ENCODE peak calls at places on chromosomes 3 and 15, in seven cellular contexts. One of them, this sample, is unnamed.
A peak's percentile ranks its signal among the peaks of the same experiment; 100 is the strongest.

GRCh38 chr3:167008765-167009164 is 371.3 kb downstream of the ZBBX start:
- DNase-seq in astrocyte: no peak
- DNase-seq in CD8-positive, alpha-beta memory T cell: no peak
- DNase-seq in HCT116: no peak
- DNase-seq in K562: no peak
- DNase-seq in HepG2: no peak
- DNase-seq in stomach: no peak
- DNase-seq in this sample: no peak

GRCh38 chr3:57983734-57984518 is 24.3 kb upstream of the FLNB start:
- DNase-seq in HepG2: peak; percentile 88
- DNase-seq in stomach: peak; percentile 58
- DNase-seq in CD8-positive, alpha-beta memory T cell: peak; percentile 52
- DNase-seq in HCT116: no peak
- DNase-seq in astrocyte: peak; percentile 86
- DNase-seq in K562: no peak
- DNase-seq in this sample: peak; percentile 30

GRCh38 chr3:174193559-174193958 is 665.6 kb upstream of the NAALADL2 start:
- DNase-seq in K562: no peak
- DNase-seq in HCT116: no peak
- DNase-seq in stomach: no peak
- DNase-seq in HepG2: no peak
- DNase-seq in astrocyte: no peak
- DNase-seq in CD8-positive, alpha-beta memory T cell: no peak
- DNase-seq in this sample: no peak

GRCh38 chr15:32112101-32112500 is 81.8 kb downstream of the CHRNA7 start:
- DNase-seq in CD8-positive, alpha-beta memory T cell: no peak
- DNase-seq in K562: no peak
- DNase-seq in stomach: no peak
- DNase-seq in HepG2: no peak
- DNase-seq in astrocyte: no peak
- DNase-seq in HCT116: no peak
- DNase-seq in this sample: no peak

GRCh38 chr3:177681852-177682251 is 484.6 kb upstream of the TBL1XR1 start:
- DNase-seq in K562: no peak
- DNase-seq in HCT116: no peak
- DNase-seq in CD8-positive, alpha-beta memory T cell: no peak
- DNase-seq in stomach: no peak
- DNase-seq in astrocyte: no peak
- DNase-seq in HepG2: no peak
- DNase-seq in this sample: no peak

GRCh38 chr15:25469377-25469776 is 30.6 kb upstream of the UBE3A start:
- DNase-seq in HepG2: no peak
- DNase-seq in astrocyte: no peak
- DNase-seq in stomach: no peak
- DNase-seq in HCT116: no peak
- DNase-seq in CD8-positive, alpha-beta memory T cell: no peak
- DNase-seq in K562: no peak
- DNase-seq in this sample: no peak

GRCh38 chr3:132974086-132974485 is 64.1 kb upstream of the TMEM108 start:
- DNase-seq in HCT116: no peak
- DNase-seq in K562: no peak
- DNase-seq in stomach: no peak
- DNase-seq in astrocyte: no peak
- DNase-seq in CD8-positive, alpha-beta memory T cell: no peak
- DNase-seq in HepG2: no peak
- DNase-seq in this sample: no peak

GRCh38 chr3:20811631-20812030 is 625.6 kb upstream of the SGO1 start:
- DNase-seq in astrocyte: no peak
- DNase-seq in HepG2: no peak
- DNase-seq in HCT116: no peak
- DNase-seq in K562: no peak
- DNase-seq in stomach: no peak
- DNase-seq in CD8-positive, alpha-beta memory T cell: no peak
- DNase-seq in this sample: no peak

GRCh38 chr15:90004671-90005070 is 3.5 kb downstream of the ZNF710 start:
- DNase-seq in K562: no peak
- DNase-seq in astrocyte: peak; percentile 96
- DNase-seq in CD8-positive, alpha-beta memory T cell: no peak
- DNase-seq in HepG2: peak; percentile 71
- DNase-seq in stomach: no peak
- DNase-seq in HCT116: no peak
- DNase-seq in this sample: no peak

GRCh38 chr3:140258222-140258724 is 323.3 kb downstream of the CLSTN2 start:
- DNase-seq in astrocyte: no peak
- DNase-seq in stomach: no peak
- DNase-seq in CD8-positive, alpha-beta memory T cell: no peak
- DNase-seq in HCT116: no peak
- DNase-seq in HepG2: no peak
- DNase-seq in K562: no peak
- DNase-seq in this sample: no peak

GRCh38 chr3:11438636-11439035 is 166.4 kb downstream of the ATG7 start:
- DNase-seq in HepG2: no peak
- DNase-seq in stomach: no peak
- DNase-seq in CD8-positive, alpha-beta memory T cell: no peak
- DNase-seq in K562: no peak
- DNase-seq in astrocyte: no peak
- DNase-seq in HCT116: no peak
- DNase-seq in this sample: no peak

GRCh38 chr3:14544282-14545250 is 4.4 kb upstream of the GRIP2 start:
- DNase-seq in HCT116: no peak
- DNase-seq in HepG2: no peak
- DNase-seq in stomach: no peak
- DNase-seq in CD8-positive, alpha-beta memory T cell: no peak
- DNase-seq in astrocyte: no peak
- DNase-seq in K562: no peak
- DNase-seq in this sample: no peak

GRCh38 chr15:68279779-68280745 is 2.5 kb downstream of the FEM1B start:
- DNase-seq in HepG2: no peak
- DNase-seq in stomach: no peak
- DNase-seq in CD8-positive, alpha-beta memory T cell: no peak
- DNase-seq in astrocyte: no peak
- DNase-seq in K562: no peak
- DNase-seq in HCT116: no peak
- DNase-seq in this sample: no peak

GRCh38 chr3:41482134-41482533 is 282.8 kb downstream of the CTNNB1 start:
- DNase-seq in HCT116: no peak
- DNase-seq in HepG2: no peak
- DNase-seq in stomach: no peak
- DNase-seq in CD8-positive, alpha-beta memory T cell: no peak
- DNase-seq in K562: no peak
- DNase-seq in astrocyte: no peak
- DNase-seq in this sample: no peak

DNA sequence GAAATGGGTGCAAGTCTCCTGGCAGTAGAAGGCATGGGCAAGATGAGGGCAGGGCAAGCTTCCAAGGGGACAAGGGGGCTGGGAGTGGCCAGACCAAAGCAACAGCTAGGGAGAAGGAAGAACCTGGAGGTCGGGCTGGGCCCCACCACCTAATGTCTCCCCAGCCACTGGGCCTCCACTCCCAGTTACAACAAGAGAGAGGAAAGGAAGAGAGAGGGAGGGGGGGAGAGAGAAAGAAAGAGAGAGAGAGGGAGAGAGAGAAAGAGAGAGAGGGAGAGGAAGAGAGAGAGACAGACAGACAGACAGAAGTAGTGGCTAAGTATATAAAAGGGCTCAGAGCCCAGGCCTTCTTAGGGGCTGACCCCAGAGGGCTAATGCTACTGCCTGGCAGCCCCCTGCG is 6.9 kb downstream of the DUSP7 start:
- DNase-seq in astrocyte: no peak
- DNase-seq in CD8-positive, alpha-beta memory T cell: no peak
- DNase-seq in K562: no peak
- DNase-seq in stomach: no peak
- DNase-seq in HepG2: no peak
- DNase-seq in HCT116: no peak
- DNase-seq in this sample: no peak
- H3K4me1 ChIP-seq in astrocyte: peaks cover 63% of the 10 kb centered on the region
- H3K4me1 ChIP-seq in CD8-positive, alpha-beta memory T cell: peaks cover 69% of the 10 kb centered on the region
- H3K4me1 ChIP-seq in K562: peaks cover 51% of the 10 kb centered on the region
- H3K4me1 ChIP-seq in stomach: peaks cover 60% of the 10 kb centered on the region
- H3K4me1 ChIP-seq in HepG2: peaks cover 56% of the 10 kb centered on the region
- H3K4me1 ChIP-seq in HCT116: peaks cover 64% of the 10 kb centered on the region
- H3K4me1 ChIP-seq in this sample: peaks cover 71% of the 10 kb centered on the region

DNA sequence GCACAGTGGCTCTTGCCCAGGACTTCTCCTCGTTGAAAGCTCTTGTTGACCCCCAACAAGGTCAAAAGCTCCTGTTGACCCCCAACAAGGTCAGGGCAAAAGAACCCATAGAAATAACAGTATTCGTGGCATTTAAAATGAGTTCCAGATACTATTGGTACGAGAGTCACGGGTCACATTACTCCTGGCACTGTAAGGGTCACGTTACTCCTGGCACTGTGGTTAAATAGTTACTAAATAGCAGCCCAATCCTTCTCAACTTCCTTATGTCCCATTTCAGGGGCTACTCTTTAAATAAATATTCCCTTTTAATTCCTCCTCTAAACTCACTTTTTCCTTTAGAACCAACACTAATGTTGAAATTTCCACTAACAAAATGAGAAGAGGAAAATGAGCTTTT is 18.2 kb upstream of the ADCY5 start:
- DNase-seq in K562: no peak
- DNase-seq in astrocyte: no peak
- DNase-seq in HepG2: no peak
- DNase-seq in CD8-positive, alpha-beta memory T cell: no peak
- DNase-seq in HCT116: no peak
- DNase-seq in stomach: no peak
- DNase-seq in this sample: no peak
- H3K27me3 ChIP-seq in K562: peaks cover 3% of the 10 kb centered on the region
- H3K27me3 ChIP-seq in astrocyte: peaks cover 28% of the 10 kb centered on the region
- H3K27me3 ChIP-seq in HepG2: no peaks in the 10 kb centered on the region
- H3K27me3 ChIP-seq in CD8-positive, alpha-beta memory T cell: no peaks in the 10 kb centered on the region
- H3K27me3 ChIP-seq in HCT116: peaks cover 9% of the 10 kb centered on the region
- H3K27me3 ChIP-seq in stomach: peaks cover 4% of the 10 kb centered on the region
- H3K27me3 ChIP-seq in this sample: no peaks in the 10 kb centered on the region

GRCh38 chr15:95929232-95929846 is 401.2 kb upstream of the NR2F2 start:
- DNase-seq in HCT116: no peak
- DNase-seq in CD8-positive, alpha-beta memory T cell: no peak
- DNase-seq in K562: peak; percentile 87
- DNase-seq in astrocyte: peak; percentile 52
- DNase-seq in HepG2: no peak
- DNase-seq in stomach: no peak
- DNase-seq in this sample: no peak
- H3K4me1 ChIP-seq in HCT116: peaks cover 11% of the 10 kb centered on the region
- H3K4me1 ChIP-seq in CD8-positive, alpha-beta memory T cell: no peaks in the 10 kb centered on the region
- H3K4me1 ChIP-seq in K562: no peaks in the 10 kb centered on the region
- H3K4me1 ChIP-seq in astrocyte: no peaks in the 10 kb centered on the region
- H3K4me1 ChIP-seq in HepG2: no peaks in the 10 kb centered on the region
- H3K4me1 ChIP-seq in stomach: peaks cover 8% of the 10 kb centered on the region
- H3K4me1 ChIP-seq in this sample: no peaks in the 10 kb centered on the region

DNA sequence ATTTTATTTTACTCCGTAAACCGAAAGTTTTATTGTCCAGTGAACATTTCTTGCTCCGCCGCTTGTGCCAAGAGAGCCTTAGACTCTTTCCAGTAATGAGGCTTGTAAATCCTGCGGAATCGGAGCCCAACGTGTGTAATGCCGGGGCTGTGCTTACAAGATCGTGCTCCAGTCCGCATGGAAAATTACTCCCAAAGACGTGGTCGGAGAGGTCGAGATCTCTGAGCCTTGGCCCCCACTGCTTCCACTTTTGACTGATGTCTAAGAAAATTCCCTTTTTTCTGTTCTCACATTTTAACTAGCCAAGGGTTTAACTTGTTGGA is 702 bp upstream of the PLOD2 start:
- DNase-seq in K562: no peak
- DNase-seq in stomach: peak; percentile 32
- DNase-seq in HepG2: peak; percentile 50
- DNase-seq in astrocyte: peak; percentile 59
- DNase-seq in CD8-positive, alpha-beta memory T cell: no peak
- DNase-seq in HCT116: no peak
- DNase-seq in this sample: no peak
- H3K27me3 ChIP-seq in K562: peaks cover 2% of the 10 kb centered on the region
- H3K27me3 ChIP-seq in stomach: peaks cover 13% of the 10 kb centered on the region
- H3K27me3 ChIP-seq in HepG2: no peaks in the 10 kb centered on the region
- H3K27me3 ChIP-seq in astrocyte: no peaks in the 10 kb centered on the region
- H3K27me3 ChIP-seq in CD8-positive, alpha-beta memory T cell: peaks cover 8% of the 10 kb centered on the region
- H3K27me3 ChIP-seq in HCT116: no peaks in the 10 kb centered on the region
- H3K27me3 ChIP-seq in this sample: no peaks in the 10 kb centered on the region

DNA sequence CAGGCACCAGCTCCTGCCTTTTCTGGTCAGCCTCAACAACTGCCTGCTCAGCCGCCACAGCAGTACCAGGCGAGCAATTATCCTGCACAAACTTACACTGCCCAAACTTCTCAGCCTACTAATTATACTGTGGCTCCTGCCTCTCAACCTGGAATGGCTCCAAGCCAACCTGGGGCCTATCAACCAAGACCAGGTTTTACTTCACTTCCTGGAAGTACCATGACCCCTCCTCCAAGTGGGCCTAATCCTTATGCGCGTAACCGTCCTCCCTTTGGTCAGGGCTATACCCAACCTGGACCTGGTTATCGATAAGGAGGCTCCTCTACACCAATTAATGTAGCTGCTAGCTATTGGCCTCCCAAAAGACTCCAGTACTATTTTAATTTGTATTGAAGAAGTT is 38.9 kb downstream of the TFG start:
- DNase-seq in HCT116: no peak
- DNase-seq in CD8-positive, alpha-beta memory T cell: no peak
- DNase-seq in K562: peak; percentile 36
- DNase-seq in stomach: no peak
- DNase-seq in HepG2: no peak
- DNase-seq in astrocyte: no peak
- DNase-seq in this sample: no peak
- H3K4me1 ChIP-seq in HCT116: no peaks in the 10 kb centered on the region
- H3K4me1 ChIP-seq in CD8-positive, alpha-beta memory T cell: no peaks in the 10 kb centered on the region
- H3K4me1 ChIP-seq in K562: no peaks in the 10 kb centered on the region
- H3K4me1 ChIP-seq in stomach: no peaks in the 10 kb centered on the region
- H3K4me1 ChIP-seq in HepG2: no peaks in the 10 kb centered on the region
- H3K4me1 ChIP-seq in astrocyte: no peaks in the 10 kb centered on the region
- H3K4me1 ChIP-seq in this sample: no peaks in the 10 kb centered on the region

This sample was measured in ascending aorta.